ENCODE peak calls at places on chromosomes 4 and X, in seven cellular contexts. R is ascending aorta, X is stomach, P is Calu3, H is pancreas, Y is neural progenitor cell, W is upper lobe of right lung. M is an unnamed sample.

GRCh38 chrX:51893931-51894696 is 691 bp downstream of the MAGED1 start:
- DNase-seq in R (no peak), X (no peak), P (peak; percentile 7), H (peak; percentile 39), Y (peak; percentile 59), W (peak; percentile 56), M (no peak)

GRCh38 chrX:120625366-120625765 is 4.5 kb downstream of the C1GALT1C1 start:
- DNase-seq in R (no peak), X (no peak), P (no peak), H (no peak), Y (no peak), W (no peak), M (no peak)

GRCh38 chr4:76562161-76562560 is 127.1 kb downstream of the SHROOM3 start:
- DNase-seq in R (no peak), X (no peak), P (no peak), H (no peak), Y (no peak), W (no peak), M (no peak)

GRCh38 chr4:8306511-8307021 is 37.0 kb downstream of the HTRA3 start:
- DNase-seq in R (no peak), X (no peak), P (no peak), H (no peak), Y (no peak), W (peak; percentile 46), M (no peak)

GRCh38 chr4:94974773-94975172 is 217.0 kb downstream of the BMPR1B start:
- DNase-seq in R (no peak), X (no peak), P (no peak), H (no peak), Y (no peak), W (no peak), M (no peak)

GRCh38 chrX:69014200-69014599 is 151.1 kb downstream of the PJA1 start:
- DNase-seq in R (no peak), X (no peak), P (no peak), H (no peak), Y (no peak), W (no peak), M (peak; percentile 49)

GRCh38 chrX:130523460-130524394 is 121.9 kb downstream of the RBMX2 start:
- DNase-seq in R (peak; percentile 9), X (peak; percentile 46), P (peak; percentile 47), H (no peak), Y (peak; percentile 8), W (no peak), M (no peak)

GRCh38 chr4:179625391-179625790 is 2183.2 kb upstream of the AGA start:
- DNase-seq in R (no peak), X (no peak), P (no peak), H (no peak), Y (peak; percentile 18), W (no peak), M (no peak)

GRCh38 chr4:733631-733980 is 28.0 kb downstream of the PCGF3 start:
- DNase-seq in R (no peak), X (no peak), P (no peak), H (no peak), Y (no peak), W (peak; percentile 49), M (no peak)

GRCh38 chr4:151806511-151806927 is 45.7 kb upstream of the GATB start:
- DNase-seq in R (no peak), X (no peak), P (no peak), H (no peak), Y (no peak), W (no peak), M (no peak)

GRCh38 chr4:113434247-113434587 is 327.3 kb downstream of the CAMK2D start:
- DNase-seq in R (no peak), X (no peak), P (no peak), H (no peak), Y (no peak), W (no peak), M (no peak)

GRCh38 chrX:69238153-69238959 is 73.1 kb upstream of the PJA1 start:
- DNase-seq in R (no peak), X (no peak), P (no peak), H (no peak), Y (no peak), W (no peak), M (no peak)

GRCh38 chr4:10639664-10640063 is 44.9 kb downstream of the CLNK start:
- DNase-seq in R (no peak), X (no peak), P (no peak), H (no peak), Y (no peak), W (no peak), M (no peak)

GRCh38 chr4:172489896-172490295 is 676.7 kb downstream of the GALNTL6 start:
- DNase-seq in R (no peak), X (no peak), P (no peak), H (no peak), Y (no peak), W (no peak), M (no peak)

GRCh38 chr4:13331827-13332226 is 152.3 kb downstream of the RAB28 start:
- DNase-seq in R (no peak), X (no peak), P (no peak), H (no peak), Y (no peak), W (no peak), M (no peak)

GRCh38 chr4:140719022-140719421 is 37.2 kb downstream of the TBC1D9 start:
- DNase-seq in R (no peak), X (no peak), P (no peak), H (no peak), Y (no peak), W (no peak), M (no peak)

GRCh38 chr4:74663631-74664030 is 130.7 kb downstream of the BTC start:
- DNase-seq in R (no peak), X (no peak), P (no peak), H (no peak), Y (no peak), W (no peak), M (no peak)

GRCh38 chr4:24625091-24625490 is 40.7 kb upstream of the DHX15 start:
- DNase-seq in R (no peak), X (no peak), P (no peak), H (no peak), Y (no peak), W (no peak), M (no peak)

GRCh38 chr4:15996773-15997172 is 33.8 kb upstream of the FGFBP2 start:
- DNase-seq in R (no peak), X (no peak), P (no peak), H (no peak), Y (no peak), W (no peak), M (no peak)

GRCh38 chr4:139014391-139015268 is 951 bp upstream of the NOCT start:
- DNase-seq in R (no peak), X (no peak), P (peak; percentile 41), H (no peak), Y (no peak), W (no peak), M (no peak)

GRCh38 chrX:24298191-24298590 is 15.7 kb downstream of the SUPT20HL2 start:
- DNase-seq in R (no peak), X (no peak), P (peak; percentile 7), H (no peak), Y (peak; percentile 53), W (no peak), M (no peak)

GRCh38 chrX:24292358-24292757 is 21.5 kb downstream of the SUPT20HL2 start:
- DNase-seq in R (no peak), X (no peak), P (no peak), H (no peak), Y (no peak), W (no peak), M (no peak)

GRCh38 chrX:24293412-24293811 is 20.5 kb downstream of the SUPT20HL2 start:
- DNase-seq in R (no peak), X (no peak), P (no peak), H (no peak), Y (no peak), W (no peak), M (no peak)

GRCh38 chrX:24294619-24295018 is 19.2 kb downstream of the SUPT20HL2 start:
- DNase-seq in R (no peak), X (no peak), P (no peak), H (no peak), Y (peak; percentile 76), W (no peak), M (no peak)
- TF ChIP-seq CTCF in R (no peak), X (no peak), P (no peak), H (no peak), Y (peak; percentile 61), W (no peak), M (peak; percentile 38)

DNA sequence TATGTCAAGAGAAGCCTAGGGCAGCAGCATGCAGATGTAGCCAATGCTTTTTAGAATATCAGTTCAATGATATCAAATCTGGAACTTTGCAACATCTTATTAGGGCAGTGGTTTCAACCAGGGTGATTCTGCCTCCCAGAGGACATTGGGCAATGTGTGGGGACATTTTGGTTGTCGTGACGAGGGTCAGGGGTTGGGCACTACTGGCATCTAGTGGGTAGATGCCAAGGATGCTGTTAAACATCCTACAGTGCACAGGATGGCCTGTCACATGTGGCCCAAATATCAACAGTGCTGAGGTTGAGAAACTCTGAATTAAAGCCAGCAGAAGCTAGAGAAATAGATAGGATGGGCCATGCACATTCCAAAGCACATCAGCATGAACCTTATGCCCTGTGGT is 152.3 kb downstream of the AMELX start:
- DNase-seq in R (no peak), X (no peak), P (no peak), H (no peak), Y (no peak), W (no peak), M (no peak)
- TF ChIP-seq CTCF in R (no peak), X (no peak), P (no peak), H (no peak), Y (no peak), W (peak; percentile 15), M (no peak)

DNA sequence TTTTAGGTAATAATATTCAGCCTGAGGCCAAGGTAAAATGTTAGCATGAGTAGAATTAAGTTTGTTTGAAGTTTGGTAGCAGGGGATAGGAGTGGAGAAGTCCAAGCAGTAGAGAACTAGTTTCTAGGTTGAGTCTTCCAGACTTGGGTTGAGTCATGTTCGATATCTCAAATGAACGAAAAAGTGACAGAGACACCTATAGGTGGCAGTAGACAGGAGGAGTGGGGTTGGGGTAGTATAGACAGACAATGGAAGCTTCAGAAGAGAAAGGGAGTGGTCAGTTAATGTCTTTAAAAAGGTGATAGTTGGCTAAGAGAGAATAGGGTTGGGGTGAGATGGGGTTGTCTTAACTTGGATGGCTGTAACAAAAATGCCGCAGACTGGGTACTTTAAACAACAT is 58.7 kb upstream of the EMCN start:
- DNase-seq in R (no peak), X (no peak), P (no peak), H (no peak), Y (no peak), W (no peak), M (no peak)
- TF ChIP-seq CTCF in R (no peak), X (no peak), P (no peak), H (no peak), Y (peak; percentile 12), W (no peak), M (no peak)

GRCh38 chrX:115266300-115266699 is 23.2 kb upstream of the LUZP4 start:
- DNase-seq in R (no peak), X (no peak), P (no peak), H (no peak), Y (no peak), W (no peak), M (no peak)

GRCh38 chrX:115264009-115264408 is 25.5 kb upstream of the LUZP4 start:
- DNase-seq in R (no peak), X (no peak), P (no peak), H (no peak), Y (no peak), W (no peak), M (no peak)

DNA sequence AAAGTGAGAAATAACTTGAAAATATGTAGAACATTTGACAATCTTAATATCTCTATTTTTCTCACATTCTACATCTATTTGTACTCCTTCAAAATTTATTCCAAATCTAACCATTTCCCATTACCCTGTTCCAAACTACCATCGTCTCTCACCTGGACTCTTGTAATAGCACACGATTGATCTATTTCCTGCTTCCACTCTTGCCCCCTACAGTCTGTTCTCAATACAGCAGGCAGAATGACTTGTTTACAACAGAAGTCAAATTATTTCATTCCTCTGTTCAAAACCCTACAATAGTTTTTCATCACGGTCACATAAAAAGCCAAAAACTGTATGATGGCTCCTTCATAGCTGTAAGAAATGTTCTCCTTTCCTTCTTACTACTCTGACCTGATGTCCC is 21.1 kb upstream of the LUZP4 start:
- DNase-seq in R (no peak), X (no peak), P (peak; percentile 7), H (no peak), Y (peak; percentile 41), W (no peak), M (no peak)
- TF ChIP-seq CTCF in R (no peak), X (no peak), P (no peak), H (no peak), Y (peak; percentile 64), W (peak; percentile 21), M (peak; percentile 34)